ENCODE peak calls at places on chromosomes 4 and X, in ten cellular contexts. M, E, O, Z, X, J, N, Y, B and F are unnamed samples.

GRCh38 chrX:134251241-134251640 is 14.3 kb downstream of the CCDC160 start:
- DNase-seq in O (no peak), M (no peak), J (no peak), Z (no peak), N (no peak), E (no peak), X (no peak), B (no peak), Y (no peak), F (no peak)

GRCh38 chr4:99205104-99205979 is 13.7 kb downstream of the ADH6 start:
- DNase-seq in Z (no peak), B (no peak), M (peak; percentile 67), O (no peak), N (no peak), E (peak; percentile 3), Y (peak; percentile 44), X (no peak), J (no peak), F (peak; percentile 85)

GRCh38 chrX:77451041-77451440 is 3.9 kb downstream of the FGF16 start:
- DNase-seq in N (no peak), B (peak; percentile 43), X (peak; percentile 25), Z (peak; percentile 64), J (no peak), Y (no peak), M (no peak), O (no peak), E (no peak), F (no peak)

GRCh38 chr4:121789960-121790829 is 10.9 kb upstream of the EXOSC9 start:
- DNase-seq in E (no peak), N (no peak), B (peak; percentile 49), O (no peak), M (no peak), X (peak; percentile 62), Y (no peak), J (no peak), Z (peak; percentile 84), F (peak; percentile 76)

GRCh38 chrX:27840881-27841280 is 33.1 kb downstream of the MAGEB10 start:
- DNase-seq in N (no peak), O (no peak), E (no peak), Z (no peak), X (no peak), M (no peak), B (no peak), Y (no peak), J (no peak), F (no peak)

GRCh38 chrX:153216926-153217325 is 37.8 kb downstream of the MAGEA1 start:
- DNase-seq in X (no peak), N (no peak), Z (no peak), J (no peak), E (no peak), Y (no peak), B (no peak), O (no peak), M (no peak), F (no peak)

GRCh38 chr4:100177855-100178254 is 12.4 kb downstream of the DDIT4L start:
- DNase-seq in E (no peak), O (no peak), N (no peak), X (no peak), B (no peak), Z (no peak), M (no peak), Y (no peak), J (no peak), F (no peak)

GRCh38 chrX:118763489-118763888 is 36.1 kb downstream of the IL13RA1 start:
- DNase-seq in Y (no peak), M (no peak), Z (no peak), N (no peak), X (no peak), E (no peak), O (no peak), B (no peak), J (no peak), F (no peak)

GRCh38 chr4:15003891-15004700 is 1.8 kb downstream of the CPEB2 start:
- DNase-seq in J (peak; percentile 67), O (peak; percentile 57), Y (peak; percentile 73), M (no peak), X (no peak), N (peak; percentile 54), B (no peak), E (peak; percentile 73), Z (no peak), F (peak; percentile 17)

GRCh38 chrX:3192835-3193234 is 151.6 kb downstream of the ARSF start:
- DNase-seq in E (no peak), O (no peak), Z (no peak), J (no peak), Y (no peak), X (no peak), N (no peak), M (no peak), B (no peak), F (no peak)

GRCh38 chr4:54110019-54110416 is 10.1 kb downstream of the GSX2 start:
- DNase-seq in B (no peak), X (no peak), N (no peak), O (no peak), E (peak; percentile 43), M (no peak), Z (no peak), Y (no peak), J (no peak), F (no peak)

GRCh38 chr4:54104907-54105306 is 4.9 kb downstream of the GSX2 start:
- DNase-seq in M (no peak), N (no peak), X (no peak), Z (no peak), E (no peak), Y (no peak), O (no peak), B (no peak), J (no peak), F (no peak)

GRCh38 chr4:54103190-54103574 is 3.2 kb downstream of the GSX2 start:
- DNase-seq in O (no peak), M (no peak), Z (no peak), E (peak; percentile 72), B (no peak), Y (no peak), N (no peak), X (no peak), J (no peak), F (no peak)

GRCh38 chr4:54109226-54110018 is 9.5 kb downstream of the GSX2 start:
- DNase-seq in Z (no peak), X (no peak), J (no peak), B (no peak), N (no peak), O (peak; percentile 34), E (peak; percentile 63), M (no peak), Y (no peak), F (no peak)

GRCh38 chr4:54107951-54108740 is 8.2 kb downstream of the GSX2 start:
- DNase-seq in J (no peak), Y (no peak), X (no peak), N (no peak), M (no peak), O (no peak), Z (no peak), B (no peak), E (peak; percentile 75), F (no peak)
- TF ChIP-seq CTCF in J (no peak), Y (no peak), X (no peak), N (no peak), M (no peak), O (no peak), Z (no peak), B (peak; percentile 39), E (peak; percentile 40), F (no peak)

GRCh38 chr4:186150926-186151325 is 40.4 kb upstream of the CYP4V2 start:
- DNase-seq in O (no peak), Y (no peak), M (no peak), N (no peak), E (no peak), X (no peak), J (no peak), Z (no peak), B (no peak), F (no peak)

GRCh38 chr4:186146443-186146842 is 41.9 kb downstream of the FAM149A start:
- DNase-seq in M (no peak), N (no peak), Y (no peak), E (no peak), Z (no peak), X (no peak), B (no peak), J (no peak), O (no peak), F (no peak)

GRCh38 chr4:186148335-186148975 is 42.9 kb upstream of the CYP4V2 start:
- DNase-seq in J (no peak), M (no peak), Z (no peak), B (no peak), O (no peak), E (no peak), N (no peak), X (no peak), Y (no peak), F (no peak)

GRCh38 chr4:186151499-186151898 is 39.9 kb upstream of the CYP4V2 start:
- DNase-seq in E (no peak), M (no peak), Z (no peak), Y (peak; percentile 1), X (no peak), J (no peak), O (no peak), B (no peak), N (no peak), F (no peak)

DNA sequence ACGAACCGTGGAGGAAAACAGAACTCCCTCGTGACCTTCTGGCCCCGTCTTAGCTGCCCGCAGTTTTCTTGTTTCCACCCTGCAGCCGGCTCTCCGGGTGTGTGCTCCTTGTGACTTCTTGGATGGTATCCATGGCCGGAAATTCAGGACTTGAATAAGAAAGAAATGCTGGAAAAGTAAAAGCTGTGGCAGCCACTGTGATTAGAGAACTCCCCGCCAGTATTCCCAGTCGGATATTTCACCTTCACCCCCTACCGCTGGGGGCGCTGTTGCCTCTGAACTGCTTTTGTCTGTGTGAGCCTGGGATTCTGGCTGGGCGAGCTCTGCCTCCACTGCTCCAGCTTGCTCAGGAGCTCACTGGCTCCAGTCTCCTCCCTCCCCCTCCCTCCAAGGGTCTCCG is 41.5 kb upstream of the CYP4V2 start:
- DNase-seq in O (peak; percentile 72), Z (no peak), Y (peak; percentile 52), M (peak; percentile 88), N (peak; percentile 62), B (peak; percentile 21), X (no peak), E (peak; percentile 65), J (no peak), F (peak; percentile 74)
- TF ChIP-seq CTCF in O (peak; percentile 76), Z (no peak), Y (peak; percentile 61), M (no peak), N (peak; percentile 84), B (peak; percentile 88), X (no peak), E (peak; percentile 80), J (peak; percentile 50), F (peak; percentile 75)

GRCh38 chr4:186132577-186133277 is 28.2 kb downstream of the FAM149A start:
- DNase-seq in M (no peak), E (peak; percentile 77), N (peak; percentile 47), X (no peak), Y (peak; percentile 63), J (no peak), O (no peak), B (peak; percentile 77), Z (peak; percentile 54), F (peak; percentile 31)
- TF ChIP-seq CTCF in M (peak; percentile 32), E (peak; percentile 59), N (no peak), X (no peak), Y (peak; percentile 41), J (peak; percentile 40), O (no peak), B (peak; percentile 48), Z (no peak), F (peak; percentile 45)

DNA sequence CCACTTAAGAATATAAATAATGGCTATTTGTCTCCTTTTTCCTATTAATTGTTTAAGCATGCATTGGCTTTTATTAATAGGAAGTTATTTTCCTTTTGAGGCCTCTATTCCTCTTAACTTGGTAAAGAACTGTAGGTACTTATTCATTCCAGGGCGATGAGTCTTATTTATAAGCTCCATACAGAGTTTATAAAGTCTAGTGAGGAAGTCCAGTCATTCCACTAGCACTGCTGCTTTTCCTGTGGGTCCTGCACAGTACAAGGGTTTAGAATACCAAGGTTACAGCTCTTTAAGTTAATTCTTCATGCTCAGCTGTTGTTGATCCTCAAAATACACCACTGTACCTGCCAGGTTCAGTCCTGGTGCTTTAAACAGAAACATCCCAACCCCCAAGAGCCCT is 28.5 kb upstream of the WNK3 start:
- DNase-seq in M (no peak), Y (no peak), O (no peak), X (no peak), E (no peak), B (peak; percentile 5), J (no peak), Z (no peak), N (no peak), F (no peak)
- TF ChIP-seq CTCF in M (no peak), Y (no peak), O (no peak), X (no peak), E (no peak), B (no peak), J (no peak), Z (no peak), N (no peak), F (no peak)